ENCODE peak calls at places on chromosomes 12 and 14, in eight cellular contexts. N is Caco-2, M is lower leg skin, S is left ventricle myocardium inferior, I is cardiac fibroblast, U is WTC11, T is fibroblast of lung, H is testis. V is an unnamed sample.

GRCh38 chr14:74697976-74698375 is 14.9 kb downstream of the AREL1 start:
- DNase-seq in N (no peak), S (no peak), M (no peak), T (peak), H (no peak), U (no peak), I (no peak), V (no peak)

GRCh38 chr14:50725761-50726160 is 57.7 kb upstream of the SAV1 start:
- DNase-seq in M (no peak), S (no peak), I (no peak), U (no peak), H (no peak), N (no peak), T (no peak), V (no peak)

GRCh38 chr12:32106517-32107366 is at the start of gene BICD1:
- DNase-seq in H (peak), I (peak), U (peak), M (peak), N (peak), T (peak), S (peak), V (peak)

GRCh38 chr14:22640192-22640591 is 4.0 kb downstream of the OR6J1 start:
- DNase-seq in N (no peak), T (no peak), H (no peak), U (no peak), I (no peak), M (no peak), S (no peak), V (no peak)

GRCh38 chr14:100076630-100077029 is 11.4 kb downstream of the EVL start:
- DNase-seq in I (peak), S (peak), N (no peak), H (peak), T (peak), M (peak), U (no peak), V (no peak)

GRCh38 chr12:130286041-130286440 is 51.6 kb upstream of the PIWIL1 start:
- DNase-seq in T (no peak), S (no peak), H (no peak), I (no peak), M (no peak), U (no peak), N (no peak), V (peak)

GRCh38 chr12:12749433-12749832 is 32.3 kb downstream of the CDKN1B start:
- DNase-seq in N (no peak), I (peak), H (peak), S (no peak), M (no peak), T (peak), U (no peak), V (no peak)

GRCh38 chr14:101026341-101026740 is 122.8 kb upstream of the RTL1 start:
- DNase-seq in H (no peak), T (no peak), U (no peak), I (no peak), N (no peak), S (no peak), M (peak), V (no peak)

GRCh38 chr14:79248131-79248530 is 963.2 kb downstream of the DIO2 start:
- DNase-seq in I (no peak), T (peak), M (no peak), S (no peak), N (no peak), U (no peak), H (no peak), V (no peak)

GRCh38 chr12:51818567-51819300 is 29.8 kb downstream of the FIGNL2 start:
- DNase-seq in T (peak), U (no peak), I (peak), S (no peak), N (no peak), M (no peak), H (peak), V (no peak)

GRCh38 chr14:101360045-101360931 is 201.0 kb upstream of the DIO3 start:
- DNase-seq in H (peak), U (no peak), T (no peak), I (no peak), N (no peak), S (peak), M (peak), V (no peak)

GRCh38 chr12:79737875-79738718 is 47.3 kb upstream of the PAWR start:
- DNase-seq in H (peak), S (no peak), M (no peak), I (peak), T (peak), U (no peak), N (peak), V (peak)

GRCh38 chr12:124609041-124609984 is 41.9 kb upstream of the NCOR2 start:
- DNase-seq in H (peak), T (peak), U (peak), I (peak), N (peak), S (peak), M (peak), V (no peak)

GRCh38 chr14:54177861-54178591 is 218.8 kb upstream of the CDKN3 start:
- DNase-seq in T (peak), S (no peak), I (no peak), M (no peak), H (no peak), N (peak), U (no peak), V (peak)

GRCh38 chr14:91396959-91397815 is 20.4 kb downstream of the CCDC88C start:
- DNase-seq in T (no peak), M (no peak), U (peak), S (no peak), H (no peak), I (no peak), N (no peak), V (no peak)

GRCh38 chr14:70642313-70643235 is 858 bp downstream of the TTC9 start:
- DNase-seq in I (no peak), N (no peak), M (no peak), T (no peak), S (no peak), U (peak), H (peak), V (peak)

GRCh38 chr14:37172024-37172869 is at the start of gene SLC25A21:
- DNase-seq in U (peak), I (peak), N (peak), S (peak), M (peak), H (peak), T (peak), V (peak)

GRCh38 chr12:81450920-81451739 is 308.0 kb downstream of the PPFIA2 start:
- DNase-seq in T (peak), M (no peak), I (peak), H (peak), S (no peak), U (peak), N (peak), V (peak)

GRCh38 chr12:4169959-4170358 is 103.6 kb upstream of the CCND2 start:
- DNase-seq in N (no peak), I (no peak), T (no peak), H (no peak), S (no peak), U (no peak), M (no peak), V (no peak)

GRCh38 chr12:122875590-122876220 is 20.2 kb downstream of the VPS37B start:
- DNase-seq in I (no peak), H (no peak), N (no peak), T (peak), M (peak), S (no peak), U (no peak), V (no peak)

GRCh38 chr12:84807249-84807648 is 105.3 kb downstream of the SLC6A15 start:
- DNase-seq in M (no peak), N (no peak), T (peak), S (no peak), H (no peak), U (no peak), I (peak), V (no peak)

GRCh38 chr14:30298266-30298795 is 260.6 kb upstream of the G2E3 start:
- DNase-seq in N (no peak), I (no peak), T (no peak), S (no peak), U (no peak), M (no peak), H (no peak), V (no peak)

GRCh38 chr14:81193924-81194633 is 26.7 kb downstream of the GTF2A1 start:
- DNase-seq in T (no peak), M (no peak), S (no peak), U (no peak), N (no peak), I (no peak), H (no peak), V (no peak)

GRCh38 chr14:56555921-56556570 is 23.6 kb upstream of the TMEM260 start:
- DNase-seq in N (no peak), I (peak), U (no peak), H (no peak), S (no peak), M (no peak), T (peak), V (no peak)

GRCh38 chr12:60335765-60336164 is 739.9 kb downstream of the SLC16A7 start:
- DNase-seq in S (no peak), M (no peak), N (no peak), I (peak), U (no peak), H (no peak), T (peak), V (no peak)

GRCh38 chr14:50830044-50830931 is 674 bp downstream of the NIN start:
- DNase-seq in U (peak), N (peak), T (peak), S (peak), I (peak), M (peak), H (peak), V (peak)

GRCh38 chr12:130470969-130471368 is 133.3 kb downstream of the PIWIL1 start:
- DNase-seq in H (no peak), I (no peak), U (no peak), S (no peak), T (no peak), M (no peak), N (no peak), V (no peak)

GRCh38 chr12:120259418-120260202 is 5.9 kb downstream of the PXN start:
- DNase-seq in I (peak), T (peak), U (no peak), N (no peak), S (peak), H (no peak), M (no peak), V (no peak)

GRCh38 chr12:79020106-79020505 is 155.5 kb downstream of the SYT1 start:
- DNase-seq in S (no peak), N (no peak), U (no peak), T (peak), H (no peak), M (no peak), I (peak), V (no peak)

GRCh38 chr14:52325126-52325525 is 11.0 kb downstream of the PTGER2 start:
- DNase-seq in T (peak), M (no peak), N (no peak), H (no peak), U (no peak), I (no peak), S (no peak), V (no peak)

GRCh38 chr12:97685360-97685759 is 222.8 kb downstream of the RMST start:
- DNase-seq in M (no peak), H (no peak), T (no peak), U (no peak), N (no peak), S (no peak), I (no peak), V (no peak)

GRCh38 chr14:73753887-73754880 is 40.0 kb upstream of the PNMA1 start:
- DNase-seq in I (peak), H (no peak), N (no peak), T (no peak), U (no peak), M (peak), S (no peak), V (no peak)

GRCh38 chr12:116556964-116557706 is 2.0 kb upstream of the MAP1LC3B2 start:
- DNase-seq in N (no peak), I (no peak), M (peak), S (no peak), U (no peak), H (no peak), T (peak), V (no peak)

GRCh38 chr12:75862692-75863471 is 168.7 kb downstream of the PHLDA1 start:
- DNase-seq in N (no peak), I (peak), S (no peak), U (no peak), T (peak), H (no peak), M (no peak), V (no peak)

GRCh38 chr12:88334271-88334670 is 192.2 kb downstream of the TMTC3 start:
- DNase-seq in H (no peak), I (peak), S (no peak), N (no peak), U (peak), M (no peak), T (peak), V (no peak)

GRCh38 chr12:130658106-130658505 is 58.0 kb downstream of the RIMBP2 start:
- DNase-seq in H (no peak), U (no peak), N (no peak), M (no peak), T (no peak), S (no peak), I (no peak), V (no peak)

GRCh38 chr12:57487597-57488396 is at the start of gene MARS1:
- DNase-seq in T (peak), H (peak), S (peak), I (peak), N (peak), M (peak), U (peak), V (peak)
- TF ChIP-seq CTCF in T (no peak), H (peak), S (no peak), I (no peak), N (no peak), M (no peak), U (no peak), V (no peak)

GRCh38 chr12:106118-106561 is 39.6 kb downstream of the IQSEC3 start:
- DNase-seq in U (peak), N (peak), I (peak), H (no peak), M (no peak), T (no peak), S (peak), V (no peak)
- TF ChIP-seq CTCF in U (no peak), N (no peak), I (no peak), H (no peak), M (no peak), T (no peak), S (peak), V (peak)

GRCh38 chr12:21941522-21942376 is 523 bp upstream of the ABCC9 start:
- DNase-seq in U (peak), N (peak), M (peak), S (peak), I (peak), H (peak), T (peak), V (peak)
- TF ChIP-seq CTCF in U (no peak), N (peak), M (no peak), S (peak), I (peak), H (no peak), T (peak), V (peak)

GRCh38 chr12:50084775-50085614 is at the start of gene SMARCD1:
- DNase-seq in N (peak), T (peak), M (peak), I (peak), S (peak), U (peak), H (peak), V (peak)
- TF ChIP-seq CTCF in N (peak), T (peak), M (no peak), I (peak), S (peak), U (no peak), H (peak), V (peak)

DNA sequence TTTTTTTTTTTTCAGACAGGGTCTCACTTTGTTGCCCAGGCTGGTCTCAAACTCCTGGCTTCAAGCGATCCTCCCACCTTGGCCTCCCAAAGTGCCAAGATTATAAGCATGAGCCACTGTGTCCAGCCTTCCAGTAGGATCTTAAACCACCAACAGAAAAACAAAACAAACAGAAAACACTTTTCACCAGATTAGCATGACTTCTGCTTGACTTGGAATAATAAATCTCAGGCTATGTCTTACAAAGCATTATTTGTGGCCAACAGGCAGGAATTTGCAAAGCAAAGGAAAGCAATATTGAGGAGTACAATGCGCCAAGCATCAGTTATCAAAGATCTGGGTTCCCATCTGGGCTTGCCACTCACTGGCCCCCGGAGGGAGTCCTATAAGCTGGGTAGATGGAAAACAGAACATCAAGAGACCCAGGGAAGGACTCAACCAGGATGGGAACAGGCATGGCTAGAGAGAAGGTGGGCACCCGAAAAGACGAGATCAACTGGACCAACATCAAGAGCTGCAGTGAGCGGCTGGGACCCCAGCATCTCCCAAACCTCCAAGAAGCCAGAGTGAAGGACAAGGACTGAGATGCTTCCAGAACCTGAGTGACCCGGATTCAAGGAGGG is 101.3 kb downstream of the TMEM30B start:
- DNase-seq in I (peak), N (no peak), S (no peak), M (no peak), T (peak), H (no peak), U (no peak), V (no peak)
- TF ChIP-seq CTCF in I (no peak), N (no peak), S (no peak), M (no peak), T (no peak), H (no peak), U (no peak), V (no peak)

DNA sequence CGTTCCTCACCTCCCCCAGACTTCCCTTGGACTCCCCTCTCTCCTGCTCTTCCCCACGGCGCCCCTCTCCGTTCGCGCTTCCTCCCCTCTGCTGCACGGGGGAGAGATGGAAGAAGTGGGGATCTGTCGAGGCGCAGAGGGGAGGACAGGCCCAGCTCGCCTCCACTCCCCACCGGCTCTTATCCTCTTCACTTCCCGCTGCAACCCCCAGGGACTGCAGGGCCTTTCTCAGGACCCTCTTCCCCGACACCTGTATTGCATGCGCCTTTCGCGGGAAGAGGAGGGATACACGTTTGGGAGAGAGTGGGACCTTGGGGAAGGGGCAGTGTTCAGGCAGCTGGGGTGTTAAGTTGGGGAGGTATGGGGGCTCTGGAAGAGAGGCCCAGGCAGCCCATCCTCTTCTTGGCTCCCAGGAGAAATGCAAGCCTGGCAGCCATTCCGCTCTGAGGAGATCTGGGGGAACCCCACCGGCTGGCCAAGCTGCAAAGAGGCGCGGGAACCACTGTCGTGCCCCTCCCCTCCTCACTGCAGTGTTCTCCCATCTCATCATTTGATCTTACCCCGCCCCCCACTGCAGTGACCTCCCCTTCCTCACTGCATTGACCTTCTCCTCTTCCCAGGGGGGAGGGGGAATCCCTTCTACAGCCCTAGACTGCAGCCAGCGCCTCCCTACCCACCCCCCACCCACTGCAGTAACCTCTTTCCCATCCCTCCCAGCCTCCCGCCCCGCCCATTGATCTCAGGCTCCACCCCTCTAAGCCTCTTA is 826 bp downstream of the ENO2 start:
- DNase-seq in M (no peak), U (peak), H (no peak), T (no peak), N (no peak), I (no peak), S (peak), V (peak)
- TF ChIP-seq CTCF in M (no peak), U (no peak), H (no peak), T (no peak), N (no peak), I (no peak), S (no peak), V (no peak)